ENCODE peak calls at places on chromosomes 5 and 9, in four cellular contexts. X is ovary, Y is suprapubic skin, S is upper lobe of left lung. B is an unnamed sample.

GRCh38 chr9:116337015-116337414 is 183.4 kb downstream of the PAPPA start:
- DNase-seq in X (no peak), Y (no peak), S (no peak), B (no peak)

GRCh38 chr9:129597355-129598088 is 23.4 kb downstream of the C9orf50 start:
- DNase-seq in X (peak), Y (no peak), S (peak), B (peak)

GRCh38 chr5:172548981-172549707 is 91.9 kb upstream of the NEURL1B start:
- DNase-seq in X (no peak), Y (no peak), S (no peak), B (no peak)

GRCh38 chr5:73286891-73287290 is 113.9 kb downstream of the TMEM174 start:
- DNase-seq in X (no peak), Y (no peak), S (no peak), B (no peak)

GRCh38 chr9:22119537-22120167 is 110.5 kb upstream of the CDKN2B start:
- DNase-seq in X (no peak), Y (no peak), S (no peak), B (no peak)

GRCh38 chr5:179345429-179346321 is at the start of gene ADAMTS2:
- DNase-seq in X (peak), Y (peak), S (no peak), B (peak)

GRCh38 chr5:93929146-93929545 is 187.7 kb upstream of the POU5F2 start:
- DNase-seq in X (no peak), Y (no peak), S (no peak), B (no peak)

GRCh38 chr9:83620841-83621636 is 1.9 kb upstream of the IDNK start:
- DNase-seq in X (no peak), Y (no peak), S (no peak), B (peak)

GRCh38 chr5:174454890-174455289 is 269.5 kb upstream of the MSX2 start:
- DNase-seq in X (no peak), Y (no peak), S (no peak), B (no peak)

GRCh38 chr5:776862-777711 is 7.4 kb downstream of the ZDHHC11B start:
- DNase-seq in X (no peak), Y (peak), S (peak), B (no peak)

GRCh38 chr5:136006767-136007251 is 22.0 kb upstream of the TGFBI start:
- DNase-seq in X (no peak), Y (no peak), S (no peak), B (no peak)

GRCh38 chr9:89374176-89374575 is 55.9 kb downstream of the SECISBP2 start:
- DNase-seq in X (no peak), Y (no peak), S (no peak), B (no peak)

GRCh38 chr9:68851657-68852056 is 146.6 kb downstream of the PIP5K1B start:
- DNase-seq in X (no peak), Y (no peak), S (no peak), B (no peak)

GRCh38 chr5:159452480-159453167 is 122.3 kb upstream of the IL12B start:
- DNase-seq in X (no peak), Y (no peak), S (no peak), B (no peak)

GRCh38 chr5:113166710-113167366 is 190.2 kb downstream of the DCP2 start:
- DNase-seq in X (no peak), Y (no peak), S (no peak), B (no peak)

GRCh38 chr5:143398053-143398355 is 5.5 kb downstream of the NR3C1 start:
- DNase-seq in X (no peak), Y (no peak), S (no peak), B (no peak)

GRCh38 chr5:43567967-43568366 is 11.1 kb upstream of the PAIP1 start:
- DNase-seq in X (no peak), Y (no peak), S (no peak), B (no peak)

GRCh38 chr5:15791274-15791673 is 291.3 kb downstream of the FBXL7 start:
- DNase-seq in X (no peak), Y (no peak), S (no peak), B (no peak)

GRCh38 chr9:134369416-134370212 is 43.4 kb downstream of the RXRA start:
- DNase-seq in X (no peak), Y (no peak), S (no peak), B (no peak)

GRCh38 chr9:98118640-98119601 is at the start of gene TRIM14:
- DNase-seq in X (peak), Y (no peak), S (peak), B (peak)

GRCh38 chr5:74167206-74167929 is 473.2 kb downstream of the ENC1 start:
- DNase-seq in X (no peak), Y (no peak), S (no peak), B (no peak)

GRCh38 chr5:167684251-167684650 is 607.2 kb upstream of the WWC1 start:
- DNase-seq in X (no peak), Y (no peak), S (no peak), B (no peak)

GRCh38 chr9:14119694-14120514 is 194.0 kb downstream of the NFIB start:
- DNase-seq in X (no peak), Y (no peak), S (no peak), B (no peak)

GRCh38 chr5:152393420-152393819 is 11.7 kb downstream of the NMUR2 start:
- DNase-seq in X (no peak), Y (no peak), S (no peak), B (no peak)

GRCh38 chr5:180629703-180630382 is 19.6 kb downstream of the FLT4 start:
- DNase-seq in X (no peak), Y (no peak), S (peak), B (no peak)

GRCh38 chr5:14458414-14458813 is 123.2 kb upstream of the OTULINL start:
- DNase-seq in X (no peak), Y (no peak), S (no peak), B (no peak)

GRCh38 chr9:33468797-33469621 is 4.7 kb downstream of the NOL6 start:
- DNase-seq in X (peak), Y (peak), S (no peak), B (no peak)

GRCh38 chr5:136296846-136297245 is 68.5 kb downstream of the TRPC7 start:
- DNase-seq in X (no peak), Y (no peak), S (peak), B (no peak)

GRCh38 chr9:34568783-34569182 is 20.7 kb downstream of the CNTFR start:
- DNase-seq in X (no peak), Y (no peak), S (no peak), B (no peak)

GRCh38 chr9:1222511-1222910 is 172.4 kb downstream of the DMRT2 start:
- DNase-seq in X (no peak), Y (no peak), S (no peak), B (no peak)

GRCh38 chr5:9483251-9483650 is 62.6 kb downstream of the SEMA5A start:
- DNase-seq in X (no peak), Y (no peak), S (no peak), B (no peak)

GRCh38 chr5:178349607-178350353 is 117.2 kb upstream of the PHYKPL start:
- DNase-seq in X (no peak), Y (no peak), S (no peak), B (no peak)

GRCh38 chr9:80994892-80995291 is 694.5 kb downstream of the TLE1 start:
- DNase-seq in X (no peak), Y (no peak), S (no peak), B (no peak)

GRCh38 chr9:93664549-93665120 is 88.3 kb downstream of the PHF2 start:
- DNase-seq in X (peak), Y (no peak), S (no peak), B (no peak)

GRCh38 chr5:150904479-150905311 is at the start of gene ZNF300:
- DNase-seq in X (peak), Y (peak), S (peak), B (peak)

GRCh38 chr5:163571755-163572154 is 66.3 kb downstream of the MAT2B start:
- DNase-seq in X (no peak), Y (no peak), S (no peak), B (no peak)
- TF ChIP-seq EP300 in X (no peak), Y (no peak), S (no peak), B (no peak)

GRCh38 chr5:55926476-55926875 is 68.3 kb downstream of the IL6ST start:
- DNase-seq in X (no peak), Y (no peak), S (no peak), B (no peak)

GRCh38 chr5:55927861-55928655 is 66.7 kb downstream of the IL6ST start:
- DNase-seq in X (no peak), Y (peak), S (no peak), B (no peak)

GRCh38 chr5:55925677-55926076 is 69.1 kb downstream of the IL6ST start:
- DNase-seq in X (no peak), Y (no peak), S (no peak), B (no peak)

GRCh38 chr5:55932700-55933099 is 62.1 kb downstream of the IL6ST start:
- DNase-seq in X (no peak), Y (no peak), S (no peak), B (no peak)

DNA sequence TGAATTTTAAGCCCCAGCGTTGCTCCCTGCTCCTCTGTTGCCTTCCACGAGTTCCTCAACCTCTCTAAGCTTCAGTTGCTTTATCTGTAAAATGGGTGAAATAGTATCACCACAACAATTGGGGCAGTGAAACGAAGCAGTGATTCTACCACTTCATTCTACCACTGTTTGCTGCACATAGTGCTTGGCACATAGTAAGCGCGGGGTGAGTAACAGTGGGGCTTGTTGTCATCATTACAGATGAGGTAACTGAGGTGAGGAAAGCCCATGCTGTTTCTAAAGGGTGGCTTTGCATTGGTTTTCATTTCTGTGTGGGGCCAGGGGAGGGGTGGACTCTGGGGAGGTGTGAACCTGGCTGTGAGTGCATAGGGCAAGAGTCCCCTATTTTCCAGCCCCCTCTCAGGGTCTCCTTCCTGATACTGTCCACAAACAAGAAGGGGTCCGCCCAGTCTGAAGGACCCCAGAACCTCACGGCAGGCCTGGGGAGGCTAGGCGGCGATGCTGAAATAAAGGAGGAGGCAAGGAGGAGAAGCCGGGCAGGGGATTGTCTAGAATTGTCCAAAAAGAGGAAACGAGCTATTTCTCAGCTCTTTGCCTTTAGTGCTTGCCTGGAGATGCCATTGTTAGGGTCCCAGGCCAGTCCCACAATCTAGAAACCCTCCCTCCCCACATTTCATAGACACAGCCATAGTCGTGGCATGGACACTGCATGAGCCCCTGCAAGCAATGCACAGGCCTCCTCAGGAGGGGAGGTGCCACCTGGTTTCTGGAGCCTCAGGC is 65.6 kb downstream of the IL6ST start:
- DNase-seq in X (no peak), Y (peak), S (no peak), B (no peak)
- TF ChIP-seq EP300 in X (no peak), Y (no peak), S (no peak), B (no peak)

GRCh38 chr5:88140396-88140862 is 128.2 kb downstream of the TMEM161B start:
- DNase-seq in X (peak), Y (no peak), S (peak), B (peak)

GRCh38 chr5:88141695-88141979 is 127.0 kb downstream of the TMEM161B start:
- DNase-seq in X (no peak), Y (no peak), S (no peak), B (no peak)

GRCh38 chr5:88143693-88144218 is 124.9 kb downstream of the TMEM161B start:
- DNase-seq in X (no peak), Y (no peak), S (peak), B (no peak)

GRCh38 chr5:88142801-88143692 is 125.6 kb downstream of the TMEM161B start:
- DNase-seq in X (peak), Y (no peak), S (no peak), B (no peak)

DNA sequence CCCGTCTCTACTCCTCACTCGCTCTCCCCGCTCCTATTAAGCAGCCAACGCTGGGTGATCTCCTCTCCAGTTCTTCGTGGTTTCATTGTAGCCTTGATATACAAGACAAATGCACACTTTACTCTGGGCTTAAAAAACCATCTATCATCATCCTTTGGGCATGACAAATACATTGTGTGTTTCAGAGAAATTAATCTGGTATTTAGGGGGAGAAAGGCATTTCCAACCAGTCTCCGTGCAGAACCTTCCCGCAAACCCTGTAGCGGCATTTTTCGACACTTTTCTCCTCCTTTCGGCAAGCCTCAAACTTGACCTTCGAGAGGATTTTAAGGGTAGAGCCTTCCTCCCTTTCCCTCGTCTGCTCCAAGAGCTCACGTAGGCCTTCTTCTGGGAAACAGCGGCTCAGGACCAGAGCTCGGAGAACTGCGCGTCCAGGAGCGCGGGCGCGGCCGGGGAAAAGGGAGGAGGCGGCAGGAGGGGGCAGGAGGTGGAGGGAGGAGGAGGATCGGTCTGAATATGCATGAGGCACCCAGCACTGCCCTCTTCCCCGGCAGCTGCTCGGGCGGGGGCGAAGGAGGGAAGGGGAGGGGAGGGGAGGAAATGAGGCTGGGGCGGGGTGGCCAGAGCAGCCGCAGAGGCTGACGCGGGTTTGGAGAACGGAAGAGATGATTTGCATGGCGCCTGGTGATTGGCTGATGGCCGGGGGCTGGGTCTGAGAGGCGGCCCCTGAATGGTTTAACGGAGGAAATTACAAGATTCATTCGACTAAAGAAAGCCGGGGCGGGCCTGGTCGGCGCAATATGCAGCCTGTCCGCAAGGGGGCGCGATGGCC is 127.6 kb downstream of the TMEM161B start:
- DNase-seq in X (peak), Y (peak), S (peak), B (peak)
- TF ChIP-seq EP300 in X (no peak), Y (no peak), S (no peak), B (no peak)

GRCh38 chr9:114613919-114614318 is 2.8 kb downstream of the TMEM268 start:
- DNase-seq in X (no peak), Y (no peak), S (no peak), B (no peak)

GRCh38 chr9:114611516-114612271 is 603 bp downstream of the TMEM268 start:
- DNase-seq in X (peak), Y (no peak), S (peak), B (peak)

GRCh38 chr9:114612272-114612923 is 1.3 kb downstream of the TMEM268 start:
- DNase-seq in X (peak), Y (no peak), S (no peak), B (no peak)

GRCh38 chr9:114614373-114614772 is 3.3 kb downstream of the TMEM268 start:
- DNase-seq in X (no peak), Y (no peak), S (no peak), B (no peak)

GRCh38 chr9:114613087-114613486 is 2.0 kb downstream of the TMEM268 start:
- DNase-seq in X (no peak), Y (no peak), S (no peak), B (no peak)
- TF ChIP-seq EP300 in X (no peak), Y (no peak), S (no peak), B (no peak)

GRCh38 chr9:70498866-70499265 is 84.4 kb upstream of the KLF9 start:
- DNase-seq in X (no peak), Y (no peak), S (no peak), B (no peak)
- TF ChIP-seq EP300 in X (no peak), Y (no peak), S (no peak), B (no peak)

DNA sequence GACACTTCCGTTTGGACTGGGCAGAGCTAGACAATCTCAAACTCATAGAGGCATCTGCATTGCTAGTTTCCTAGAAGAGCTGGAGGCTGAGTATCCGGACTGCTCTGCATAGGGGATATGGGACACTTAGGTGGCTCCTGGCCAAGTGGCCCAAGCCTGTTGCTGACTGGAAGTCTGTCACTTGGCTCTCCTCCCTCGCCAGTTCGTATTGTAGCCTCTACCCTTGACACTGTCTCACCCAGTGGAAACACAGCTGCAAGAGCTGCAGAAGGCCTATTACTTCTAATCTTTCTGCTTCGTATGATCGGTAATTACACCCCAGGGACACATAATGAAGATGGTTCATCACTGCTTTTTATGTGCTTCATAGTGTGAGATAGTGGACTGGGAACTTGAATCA is 34.7 kb downstream of the ITGA1 start:
- DNase-seq in X (peak), Y (no peak), S (no peak), B (no peak)
- TF ChIP-seq EP300 in X (no peak), Y (no peak), S (no peak), B (no peak)

GRCh38 chr5:3389471-3390026 is 206.1 kb upstream of the IRX1 start:
- DNase-seq in X (no peak), Y (no peak), S (no peak), B (no peak)

GRCh38 chr5:3386676-3387075 is 209.0 kb upstream of the IRX1 start:
- DNase-seq in X (no peak), Y (no peak), S (peak), B (no peak)

GRCh38 chr5:3384531-3384930 is 211.1 kb upstream of the IRX1 start:
- DNase-seq in X (no peak), Y (peak), S (peak), B (no peak)

GRCh38 chr5:3382782-3383181 is 212.8 kb upstream of the IRX1 start:
- DNase-seq in X (no peak), Y (peak), S (no peak), B (no peak)

GRCh38 chr5:3385874-3386536 is 209.6 kb upstream of the IRX1 start:
- DNase-seq in X (no peak), Y (no peak), S (no peak), B (no peak)
- TF ChIP-seq EP300 in X (no peak), Y (no peak), S (no peak), B (no peak)

GRCh38 chr5:162931501-162931900 is 505.9 kb upstream of the CCNG1 start:
- DNase-seq in X (no peak), Y (no peak), S (no peak), B (no peak)
- TF ChIP-seq EP300 in X (no peak), Y (no peak), S (no peak), B (no peak)

GRCh38 chr5:80041536-80041935 is 6.4 kb downstream of the THBS4 start:
- DNase-seq in X (no peak), Y (no peak), S (no peak), B (no peak)

GRCh38 chr5:80037366-80037765 is 2.2 kb downstream of the THBS4 start:
- DNase-seq in X (no peak), Y (no peak), S (no peak), B (no peak)

DNA sequence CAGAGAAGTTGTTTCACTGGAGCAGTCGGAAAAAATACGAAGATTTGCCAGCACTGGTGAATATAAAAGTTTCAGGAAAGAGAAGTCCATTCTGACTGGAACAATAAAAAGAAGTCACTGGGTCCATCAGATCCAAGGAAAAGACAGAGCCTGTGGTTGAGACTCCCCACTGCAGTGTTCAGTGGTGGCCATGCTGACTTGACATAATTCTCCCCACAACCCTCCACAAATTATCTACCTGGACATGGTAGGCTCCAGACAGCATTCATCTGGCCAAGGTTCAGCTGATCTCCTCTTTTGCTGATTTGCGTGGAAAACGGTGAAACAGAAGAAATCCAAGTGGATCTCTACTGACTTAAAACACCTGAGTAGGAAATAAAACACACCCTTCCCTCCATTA is 8.0 kb downstream of the THBS4 start:
- DNase-seq in X (no peak), Y (no peak), S (no peak), B (no peak)
- TF ChIP-seq EP300 in X (no peak), Y (no peak), S (no peak), B (no peak)